ENCODE peak calls at places on chromosomes 16 and 17, in five cellular contexts. C, P, M, H and L are unnamed samples.

GRCh38 chr16:29925173-29925804 is 737 bp downstream of the KCTD13 start:
- DNase-seq in C (peak; percentile 52), P (no peak), M (peak; percentile 2), H (no peak), L (no peak)

GRCh38 chr17:78000351-78000750 is 41.8 kb downstream of the TNRC6C start:
- DNase-seq in C (no peak), P (no peak), M (no peak), H (no peak), L (no peak)

GRCh38 chr17:40995121-40995520 is 1.2 kb upstream of the KRTAP3-3 start:
- DNase-seq in C (no peak), P (no peak), M (no peak), H (no peak), L (no peak)

GRCh38 chr17:1041746-1042145 is 44.8 kb downstream of the TIMM22 start:
- DNase-seq in C (no peak), P (no peak), M (peak; percentile 68), H (peak; percentile 25), L (no peak)

GRCh38 chr16:11052080-11052808 is 107.9 kb downstream of the CLEC16A start:
- DNase-seq in C (no peak), P (peak; percentile 65), M (no peak), H (no peak), L (no peak)

GRCh38 chr17:45018514-45019176 is 32.8 kb downstream of the DCAKD start:
- DNase-seq in C (no peak), P (no peak), M (no peak), H (no peak), L (no peak)

GRCh38 chr17:40310882-40311391 is 2.0 kb downstream of the RARA start:
- DNase-seq in C (no peak), P (no peak), M (no peak), H (no peak), L (peak; percentile 70)

GRCh38 chr17:36674278-36674650 is 72.9 kb downstream of the MRM1 start:
- DNase-seq in C (no peak), P (peak; percentile 27), M (no peak), H (no peak), L (no peak)

GRCh38 chr16:48558269-48558915 is 51.6 kb downstream of the N4BP1 start:
- DNase-seq in C (no peak), P (no peak), M (no peak), H (no peak), L (no peak)

GRCh38 chr16:19116711-19117449 is 3.1 kb downstream of the ITPRIPL2 start:
- DNase-seq in C (no peak), P (no peak), M (no peak), H (no peak), L (no peak)

GRCh38 chr17:37742762-37743611 is 1.9 kb downstream of the HNF1B start:
- DNase-seq in C (no peak), P (no peak), M (no peak), H (no peak), L (no peak)

GRCh38 chr17:62093188-62094155 is 28.4 kb upstream of the MED13 start:
- DNase-seq in C (no peak), P (peak; percentile 9), M (no peak), H (no peak), L (no peak)

GRCh38 chr16:56145369-56145768 is 45.9 kb upstream of the GNAO1 start:
- DNase-seq in C (no peak), P (no peak), M (no peak), H (no peak), L (no peak)

GRCh38 chr17:78359216-78359935 is 501 bp downstream of the SOCS3 start:
- DNase-seq in C (no peak), P (no peak), M (no peak), H (peak; percentile 76), L (no peak)

GRCh38 chr17:15883617-15884111 is 61.3 kb upstream of the ADORA2B start:
- DNase-seq in C (no peak), P (no peak), M (no peak), H (no peak), L (no peak)

GRCh38 chr17:34254651-34255380 is at the start of gene CCL2:
- DNase-seq in C (no peak), P (no peak), M (peak; percentile 82), H (peak; percentile 72), L (no peak)

GRCh38 chr16:75254359-75254837 is 3.0 kb upstream of the BCAR1 start:
- DNase-seq in C (peak; percentile 54), P (no peak), M (no peak), H (peak; percentile 39), L (no peak)

GRCh38 chr17:68176770-68177169 is 71.1 kb upstream of the AMZ2 start:
- DNase-seq in C (no peak), P (no peak), M (no peak), H (no peak), L (no peak)

GRCh38 chr16:66662445-66663194 is 33.9 kb downstream of the CMTM4 start:
- DNase-seq in C (peak; percentile 60), P (no peak), M (no peak), H (no peak), L (no peak)

GRCh38 chr17:81927653-81928496 is at the start of gene MAFG:
- DNase-seq in C (peak; percentile 97), P (peak; percentile 85), M (peak; percentile 98), H (peak; percentile 96), L (peak; percentile 93)

GRCh38 chr16:11602321-11602720 is 15.6 kb upstream of the LITAF start:
- DNase-seq in C (no peak), P (no peak), M (no peak), H (no peak), L (no peak)

GRCh38 chr17:35795871-35796265 is 427 bp upstream of the MMP28 start:
- DNase-seq in C (no peak), P (no peak), M (no peak), H (no peak), L (no peak)